ENCODE peak calls at places on chromosomes 6 and 20, in seven cellular contexts. T, X, G, N, A, U and C are unnamed samples.

GRCh38 chr20:21109144-21109543 is 3.0 kb upstream of the LINC00237 start:
- DNase-seq in T (no peak), X (no peak), G (no peak), N (no peak), A (no peak), U (no peak), C (no peak)

GRCh38 chr6:147738516-147739187 is 230.2 kb downstream of the SAMD5 start:
- DNase-seq in T (no peak), X (no peak), G (peak), N (no peak), A (no peak), U (no peak), C (no peak)

GRCh38 chr6:100446115-100446921 is 18.4 kb downstream of the SIM1 start:
- DNase-seq in T (no peak), X (peak), G (no peak), N (no peak), A (no peak), U (no peak), C (peak)

GRCh38 chr20:58483470-58483869 is 31.7 kb downstream of the APCDD1L start:
- DNase-seq in T (no peak), X (no peak), G (no peak), N (no peak), A (no peak), U (no peak), C (no peak)

GRCh38 chr6:70479236-70479635 is 65.9 kb downstream of the FAM135A start:
- DNase-seq in T (no peak), X (no peak), G (no peak), N (no peak), A (peak), U (no peak), C (peak)

GRCh38 chr20:3698511-3699436 is 13.6 kb downstream of the SIGLEC1 start:
- DNase-seq in T (no peak), X (peak), G (no peak), N (no peak), A (no peak), U (no peak), C (no peak)

GRCh38 chr20:40331699-40332098 is 357.3 kb downstream of the MAFB start:
- DNase-seq in T (no peak), X (no peak), G (no peak), N (no peak), A (no peak), U (no peak), C (no peak)

GRCh38 chr6:148021135-148021534 is 321.5 kb upstream of the SASH1 start:
- DNase-seq in T (no peak), X (no peak), G (no peak), N (no peak), A (no peak), U (no peak), C (no peak)

GRCh38 chr20:49762940-49763766 is 49.5 kb upstream of the B4GALT5 start:
- DNase-seq in T (no peak), X (no peak), G (no peak), N (no peak), A (no peak), U (no peak), C (peak)

GRCh38 chr20:9344080-9344920 is 170.1 kb upstream of the LAMP5 start:
- DNase-seq in T (no peak), X (no peak), G (no peak), N (peak), A (no peak), U (no peak), C (no peak)

GRCh38 chr6:105611606-105612005 is 208.7 kb upstream of the PREP start:
- DNase-seq in T (no peak), X (no peak), G (no peak), N (no peak), A (peak), U (no peak), C (no peak)